ENCODE peak calls at places on chromosomes 5 and 9, in eight cellular contexts. B, X, M, U, C, L, R and J are unnamed samples.

GRCh38 chr5:73447234-73448071 is 1.1 kb downstream of the FOXD1 start:
- DNase-seq in X (peak), M (peak), R (no peak), C (peak), L (no peak), B (no peak), U (peak), J (peak)

GRCh38 chr9:136337416-136338395 is 10.4 kb downstream of the GPSM1 start:
- DNase-seq in M (no peak), X (no peak), R (no peak), B (no peak), C (no peak), L (no peak), U (no peak), J (no peak)

GRCh38 chr5:145180341-145180740 is 654.8 kb downstream of the PRELID2 start:
- DNase-seq in L (no peak), B (no peak), C (no peak), R (no peak), U (no peak), M (no peak), X (no peak), J (no peak)

GRCh38 chr9:5511476-5511875 is 1.1 kb downstream of the PDCD1LG2 start:
- DNase-seq in X (no peak), L (no peak), C (no peak), M (no peak), R (no peak), U (peak), B (no peak), J (no peak)

GRCh38 chr9:36415822-36416515 is 15.9 kb upstream of the RNF38 start:
- DNase-seq in B (no peak), R (no peak), C (no peak), X (peak), M (no peak), L (no peak), U (no peak), J (no peak)

GRCh38 chr5:154575869-154576806 is 98.1 kb upstream of the HAND1 start:
- DNase-seq in X (peak), L (no peak), U (no peak), B (peak), C (no peak), M (no peak), R (no peak), J (no peak)

GRCh38 chr9:125461501-125462190 is 200.0 kb downstream of the GAPVD1 start:
- DNase-seq in L (no peak), B (no peak), M (no peak), R (no peak), C (no peak), U (no peak), X (no peak), J (no peak)

GRCh38 chr9:76302947-76303550 is 91.2 kb downstream of the RFK start:
- DNase-seq in M (peak), X (no peak), C (peak), L (no peak), R (peak), B (peak), U (peak), J (peak)

GRCh38 chr9:131397100-131397790 is 3.4 kb downstream of the PRRC2B start:
- DNase-seq in B (no peak), U (no peak), C (no peak), R (no peak), M (no peak), L (no peak), X (peak), J (peak)

GRCh38 chr5:167777746-167778145 is 513.7 kb upstream of the WWC1 start:
- DNase-seq in C (no peak), M (peak), L (no peak), U (no peak), X (no peak), B (no peak), R (no peak), J (no peak)

GRCh38 chr5:176596689-176597416 is 13.1 kb downstream of the GPRIN1 start:
- DNase-seq in R (no peak), C (no peak), U (no peak), B (peak), M (peak), L (peak), X (peak), J (no peak)

GRCh38 chr5:9207820-9208418 is 338.0 kb downstream of the SEMA5A start:
- DNase-seq in B (peak), R (peak), U (peak), M (peak), C (no peak), L (no peak), X (no peak), J (peak)

GRCh38 chr5:161094411-161094810 is 242.4 kb upstream of the ATP10B start:
- DNase-seq in B (no peak), C (no peak), X (no peak), U (no peak), R (no peak), L (no peak), M (no peak), J (no peak)

GRCh38 chr5:61280766-61281427 is 51.2 kb upstream of the ZSWIM6 start:
- DNase-seq in X (no peak), M (no peak), B (no peak), U (peak), L (no peak), R (no peak), C (no peak), J (peak)

GRCh38 chr9:2291980-2292704 is 277.0 kb downstream of the SMARCA2 start:
- DNase-seq in B (no peak), L (no peak), X (no peak), C (no peak), U (peak), R (no peak), M (peak), J (peak)

GRCh38 chr5:122586351-122586750 is 188.5 kb upstream of the SNX2 start:
- DNase-seq in U (no peak), B (no peak), C (no peak), M (peak), R (no peak), X (no peak), L (no peak), J (no peak)